ENCODE peak calls at places on chromosome 17, in nine cellular contexts. O, B, H, L, K, Q, Y, Z and W are unnamed samples.

GRCh38 chr17:21394265-21394664 is 18.1 kb downstream of the KCNJ12 start:
- DNase-seq in O (peak; percentile 78), H (no peak), Q (no peak), B (peak; percentile 66), Z (no peak), Y (peak; percentile 62), L (no peak), K (no peak), W (no peak)

GRCh38 chr17:67478266-67479118 is 101.4 kb downstream of the PITPNC1 start:
- DNase-seq in L (no peak), Q (no peak), Y (no peak), O (no peak), H (no peak), B (no peak), K (no peak), Z (no peak), W (no peak)

GRCh38 chr17:41651625-41652460 is 27.5 kb upstream of the KRT17 start:
- DNase-seq in K (no peak), Z (no peak), H (no peak), L (no peak), Y (no peak), O (peak; percentile 41), B (no peak), Q (no peak), W (no peak)

GRCh38 chr17:50219345-50219744 is 17.9 kb upstream of the COL1A1 start:
- DNase-seq in Q (no peak), K (no peak), O (peak; percentile 78), H (no peak), Z (peak; percentile 78), Y (peak; percentile 90), B (peak; percentile 94), L (no peak), W (no peak)

GRCh38 chr17:57441270-57441600 is 184.9 kb downstream of the MSI2 start:
- DNase-seq in B (no peak), L (no peak), Z (no peak), O (no peak), Q (no peak), H (no peak), Y (no peak), K (no peak), W (no peak)

GRCh38 chr17:64073771-64074703 is 53.6 kb upstream of the ICAM2 start:
- DNase-seq in Y (no peak), O (no peak), H (no peak), Q (no peak), B (no peak), Z (no peak), K (no peak), L (no peak), W (no peak)

GRCh38 chr17:77427471-77427991 is 286.8 kb downstream of the SEC14L1 start:
- DNase-seq in B (peak; percentile 83), H (peak; percentile 33), K (no peak), Q (peak; percentile 59), Z (peak; percentile 77), Y (peak; percentile 89), O (no peak), L (no peak), W (no peak)

GRCh38 chr17:57523926-57524634 is 221.0 kb downstream of the CCDC182 start:
- DNase-seq in Z (peak; percentile 24), Q (peak; percentile 84), K (no peak), O (no peak), L (peak; percentile 61), Y (peak; percentile 61), H (no peak), B (peak; percentile 39), W (peak; percentile 72)

GRCh38 chr17:59845595-59846390 is 47.0 kb downstream of the TUBD1 start:
- DNase-seq in O (peak; percentile 100), L (no peak), Q (peak; percentile 79), Z (peak; percentile 81), K (no peak), H (no peak), B (peak; percentile 90), Y (peak; percentile 89), W (no peak)

GRCh38 chr17:28701987-28702751 is 9.5 kb downstream of the PROCA1 start:
- DNase-seq in B (no peak), Y (no peak), Z (no peak), O (no peak), H (no peak), L (no peak), Q (no peak), K (no peak), W (no peak)

GRCh38 chr17:39719966-39720365 is 10.4 kb downstream of the MIEN1 start:
- DNase-seq in B (no peak), H (no peak), Q (no peak), O (no peak), K (no peak), L (no peak), Y (no peak), Z (no peak), W (no peak)

GRCh38 chr17:1490643-1491405 is 1.7 kb downstream of the MYO1C start:
- DNase-seq in L (peak; percentile 70), B (peak; percentile 40), Z (no peak), O (peak; percentile 48), Y (no peak), Q (peak; percentile 29), H (no peak), K (peak; percentile 60), W (peak; percentile 79)

GRCh38 chr17:19338031-19338990 is 24.2 kb downstream of the B9D1 start:
- DNase-seq in L (peak; percentile 47), K (peak; percentile 55), Q (peak; percentile 72), Y (peak; percentile 13), H (no peak), O (no peak), Z (peak; percentile 59), B (peak; percentile 47), W (peak; percentile 57)

GRCh38 chr17:1398028-1398427 is 2.0 kb downstream of the YWHAE start:
- DNase-seq in O (no peak), L (no peak), H (no peak), K (no peak), Z (no peak), Q (peak; percentile 1), B (no peak), Y (peak; percentile 54), W (no peak)

GRCh38 chr17:32954477-32954876 is 26.5 kb downstream of the TMEM98 start:
- DNase-seq in H (no peak), Y (no peak), B (no peak), Z (no peak), K (no peak), O (no peak), Q (no peak), L (no peak), W (no peak)

GRCh38 chr17:40443988-40444899 is 994 bp downstream of the IGFBP4 start:
- DNase-seq in Q (no peak), Z (peak; percentile 32), B (peak; percentile 49), H (no peak), O (peak; percentile 43), L (peak; percentile 48), K (no peak), Y (peak; percentile 19), W (no peak)

GRCh38 chr17:42881768-42882565 is 18.6 kb upstream of the G6PC1 start:
- DNase-seq in B (no peak), Z (no peak), K (no peak), L (no peak), H (no peak), Q (no peak), O (no peak), Y (no peak), W (no peak)

GRCh38 chr17:76726766-76727718 is at the start of gene METTL23:
- DNase-seq in Y (peak; percentile 77), Q (peak; percentile 87), O (no peak), L (peak; percentile 80), K (peak; percentile 86), B (peak; percentile 81), H (no peak), Z (peak; percentile 80), W (peak; percentile 90)

GRCh38 chr17:57645950-57646686 is 99.0 kb downstream of the CCDC182 start:
- DNase-seq in K (no peak), Y (peak; percentile 34), Z (no peak), Q (peak; percentile 52), H (no peak), O (no peak), B (no peak), L (no peak), W (no peak)

GRCh38 chr17:80414508-80414802 is 512 bp upstream of the ENDOV start:
- DNase-seq in L (no peak), Q (no peak), Y (no peak), Z (peak; percentile 9), H (no peak), B (no peak), O (no peak), K (no peak), W (no peak)
- TF ChIP-seq CTCF in L (no peak), Q (no peak), Y (no peak), Z (no peak), H (no peak), B (peak; percentile 1), O (no peak), K (no peak), W (no peak)

GRCh38 chr17:68740555-68741447 is 139.6 kb upstream of the FAM20A start:
- DNase-seq in H (no peak), L (no peak), K (no peak), O (no peak), B (no peak), Y (no peak), Q (no peak), Z (no peak), W (no peak)
- TF ChIP-seq CTCF in H (no peak), L (no peak), K (no peak), O (no peak), B (no peak), Y (no peak), Q (no peak), Z (no peak), W (no peak)

GRCh38 chr17:16438557-16439302 is 23.4 kb downstream of the TRPV2 start:
- DNase-seq in L (peak; percentile 99), Z (peak; percentile 100), Q (peak; percentile 96), K (peak; percentile 95), O (peak; percentile 94), H (peak; percentile 99), B (peak; percentile 100), Y (peak; percentile 100), W (peak; percentile 97)

GRCh38 chr17:16439303-16439791 is 24.0 kb downstream of the TRPV2 start:
- DNase-seq in L (no peak), B (no peak), Y (no peak), Z (peak; percentile 42), Q (no peak), H (no peak), O (no peak), K (no peak), W (no peak)

GRCh38 chr17:16437083-16437482 is 21.7 kb downstream of the TRPV2 start:
- DNase-seq in Z (no peak), L (no peak), B (no peak), K (no peak), Y (no peak), H (no peak), O (no peak), Q (no peak), W (no peak)

GRCh38 chr17:16439867-16440351 is 24.5 kb downstream of the TRPV2 start:
- DNase-seq in K (no peak), Y (no peak), L (peak; percentile 30), Q (no peak), Z (peak; percentile 49), B (peak; percentile 45), H (no peak), O (no peak), W (no peak)

GRCh38 chr17:16438173-16438556 is 22.8 kb downstream of the TRPV2 start:
- DNase-seq in O (no peak), Y (no peak), K (no peak), B (no peak), Z (no peak), L (no peak), Q (no peak), H (no peak), W (no peak)
- TF ChIP-seq CTCF in O (no peak), Y (no peak), K (no peak), B (no peak), Z (no peak), L (peak; percentile 4), Q (no peak), H (no peak), W (no peak)

GRCh38 chr17:44759916-44760243 is 1.1 kb downstream of the ADAM11 start:
- DNase-seq in K (no peak), O (no peak), Z (no peak), Q (no peak), Y (no peak), H (no peak), B (no peak), L (no peak), W (no peak)
- TF ChIP-seq CTCF in K (no peak), O (no peak), Z (no peak), Q (no peak), Y (no peak), H (no peak), B (no peak), L (no peak), W (no peak)